ENCODE peak calls at places on chromosomes 4 and X, in seven cellular contexts. D is hepatocyte, V is testis, Y is adrenal gland, E is left ventricle myocardium inferior, F is upper lobe of left lung, B is cardiac muscle cell. G is an unnamed sample.
A peak's percentile ranks its signal among the peaks of the same experiment; 100 is the strongest.

GRCh38 chr4:88868510-88868909 is 170.9 kb upstream of the NAP1L5 start:
- DNase-seq in D (no peak), V (no peak), Y (no peak), E (no peak), F (no peak), B (no peak), G (no peak)

GRCh38 chr4:6891436-6892170 is 18.0 kb upstream of the TBC1D14 start:
- DNase-seq in D (no peak), V (no peak), Y (no peak), E (no peak), F (no peak), B (peak; percentile 11), G (no peak)

GRCh38 chr4:54840992-54841768 is 183.4 kb downstream of the KIT start:
- DNase-seq in D (peak; percentile 44), V (peak; percentile 16), Y (no peak), E (no peak), F (no peak), B (peak; percentile 29), G (no peak)

GRCh38 chrX:106177106-106177981 is 9.2 kb downstream of the PWWP3B start:
- DNase-seq in D (peak; percentile 67), V (peak; percentile 80), Y (peak; percentile 35), E (peak; percentile 64), F (no peak), B (peak; percentile 87), G (no peak)

GRCh38 chr4:24174622-24175021 is 284.8 kb upstream of the PPARGC1A start:
- DNase-seq in D (peak; percentile 24), V (no peak), Y (no peak), E (no peak), F (no peak), B (no peak), G (no peak)

GRCh38 chr4:142408003-142408441 is 438.1 kb downstream of the INPP4B start:
- DNase-seq in D (no peak), V (no peak), Y (no peak), E (no peak), F (no peak), B (peak; percentile 58), G (no peak)

GRCh38 chr4:2186133-2186864 is 55.6 kb downstream of the HAUS3 start:
- DNase-seq in D (peak; percentile 66), V (no peak), Y (no peak), E (no peak), F (peak; percentile 41), B (peak; percentile 63), G (peak; percentile 65)

GRCh38 chr4:165379662-165380061 is 854 bp downstream of the CPE start:
- DNase-seq in D (peak; percentile 46), V (peak; percentile 84), Y (no peak), E (peak; percentile 16), F (no peak), B (peak; percentile 44), G (peak; percentile 52)

GRCh38 chr4:86822136-86822535 is 27.0 kb downstream of the SLC10A6 start:
- DNase-seq in D (no peak), V (no peak), Y (no peak), E (no peak), F (no peak), B (no peak), G (no peak)

GRCh38 chr4:107906458-107907100 is 24.8 kb upstream of the CYP2U1 start:
- DNase-seq in D (no peak), V (no peak), Y (no peak), E (no peak), F (no peak), B (no peak), G (no peak)

GRCh38 chr4:98055800-98056501 is 87.3 kb downstream of the STPG2 start:
- DNase-seq in D (no peak), V (no peak), Y (no peak), E (no peak), F (no peak), B (no peak), G (no peak)

GRCh38 chr4:38873290-38873949 is 5.8 kb downstream of the FAM114A1 start:
- DNase-seq in D (no peak), V (no peak), Y (no peak), E (no peak), F (no peak), B (no peak), G (no peak)

GRCh38 chr4:8594097-8595038 is 1.8 kb downstream of the CPZ start:
- DNase-seq in D (peak; percentile 86), V (peak; percentile 78), Y (peak; percentile 70), E (no peak), F (peak; percentile 39), B (peak; percentile 80), G (peak; percentile 79)

GRCh38 chr4:15778191-15778741 is at the start of gene CD38:
- DNase-seq in D (peak; percentile 16), V (no peak), Y (no peak), E (peak; percentile 28), F (peak; percentile 48), B (peak; percentile 20), G (no peak)

GRCh38 chr4:15779336-15779735 is 1.2 kb downstream of the CD38 start:
- DNase-seq in D (peak; percentile 55), V (peak; percentile 65), Y (peak; percentile 28), E (peak; percentile 53), F (peak; percentile 81), B (peak; percentile 87), G (no peak)

GRCh38 chr4:15777697-15778096 is 431 bp upstream of the CD38 start:
- DNase-seq in D (no peak), V (no peak), Y (no peak), E (no peak), F (no peak), B (no peak), G (no peak)

GRCh38 chr4:15778742-15779231 is 659 bp downstream of the CD38 start:
- DNase-seq in D (peak; percentile 18), V (no peak), Y (no peak), E (peak; percentile 39), F (peak; percentile 76), B (peak; percentile 32), G (no peak)

DNA sequence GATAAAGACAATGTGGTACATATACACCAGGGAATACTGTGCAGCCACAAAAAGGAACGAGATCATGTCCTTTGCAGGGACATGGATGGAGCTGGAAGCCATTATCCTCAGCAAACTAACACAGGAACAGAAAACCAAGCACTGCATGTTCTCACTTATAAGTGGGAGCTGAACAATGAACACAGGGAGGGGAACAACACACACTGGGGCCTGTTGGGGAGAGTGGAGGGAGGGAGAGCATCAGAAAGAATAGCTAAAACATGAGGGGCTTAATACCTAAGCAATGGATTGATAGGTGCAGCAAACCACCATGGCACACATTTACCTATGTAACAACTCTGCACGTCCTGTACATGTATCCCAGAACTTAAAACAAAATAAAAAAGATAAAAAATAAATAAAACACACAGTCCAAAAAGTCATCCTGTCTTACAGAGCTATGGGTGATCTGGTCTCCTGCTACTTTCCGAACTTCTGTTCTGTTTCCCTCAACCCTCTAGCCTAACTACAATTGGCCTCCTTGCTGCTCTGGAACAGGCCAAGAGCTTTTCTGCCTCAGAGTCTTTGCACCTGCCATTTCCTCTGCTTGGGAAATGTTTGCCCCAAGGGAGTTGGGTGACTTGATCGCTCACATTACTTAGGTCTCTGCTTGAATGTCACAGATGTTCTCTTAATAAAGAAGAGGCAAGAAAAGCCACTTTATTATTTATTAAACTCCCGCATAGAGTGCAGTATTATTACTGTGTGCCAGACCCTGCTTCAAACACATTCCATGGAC is 1.1 kb upstream of the CD38 start:
- DNase-seq in D (no peak), V (no peak), Y (no peak), E (no peak), F (no peak), B (no peak), G (no peak)
- TF ChIP-seq CTCF in D (no peak), V (no peak), Y (no peak), E (no peak), F (no peak), B (no peak), G (no peak)

DNA sequence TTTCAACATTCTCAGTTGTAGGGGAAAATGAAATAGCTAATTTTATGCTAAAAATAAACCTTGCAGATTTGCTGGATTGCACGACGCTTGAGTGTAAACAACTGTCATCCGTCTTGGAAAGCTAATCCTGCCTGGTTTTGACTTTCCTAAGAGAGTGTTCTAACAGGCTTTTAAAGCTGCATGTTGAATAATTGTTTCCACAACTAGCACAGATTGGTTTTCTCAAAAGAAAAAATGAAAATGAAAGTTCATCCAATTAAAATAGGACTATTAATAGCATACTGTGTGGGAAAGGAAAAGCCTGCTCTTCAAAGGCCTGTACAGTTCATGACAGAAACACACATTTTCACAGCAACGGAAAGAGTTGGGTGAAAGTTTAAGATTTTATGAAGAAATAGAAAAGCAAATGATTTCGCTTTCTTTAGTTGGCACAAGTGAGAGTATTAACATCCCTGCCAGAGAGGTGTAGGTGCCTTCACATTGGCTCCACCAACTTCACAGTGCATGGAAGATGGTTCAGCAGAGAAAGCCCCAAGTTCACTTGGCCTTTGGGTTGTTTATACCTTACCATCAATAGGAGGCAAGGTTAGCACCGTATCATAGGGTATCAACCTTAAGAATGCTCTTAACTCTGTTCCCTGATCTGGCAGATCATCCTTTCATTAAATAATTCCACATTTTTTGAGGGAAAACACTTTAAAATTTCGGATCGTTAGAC is 140.0 kb upstream of the GUCY1A1 start:
- DNase-seq in D (peak; percentile 38), V (no peak), Y (no peak), E (no peak), F (no peak), B (peak; percentile 36), G (no peak)
- H3K27ac ChIP-seq in D (peak overlapping the region; percentile 54), V (peak overlapping the region; percentile 57), Y (no peak overlapping the region), E (peak overlapping the region; percentile 84), F (no peak overlapping the region), B (no peak overlapping the region), G (no peak overlapping the region)

GRCh38 chrX:129781134-129782014 is 1.6 kb downstream of the SASH3 start:
- DNase-seq in D (no peak), V (peak; percentile 19), Y (peak; percentile 48), E (no peak), F (peak; percentile 73), B (no peak), G (no peak)

GRCh38 chrX:129780441-129781105 is 824 bp downstream of the SASH3 start:
- DNase-seq in D (no peak), V (no peak), Y (no peak), E (no peak), F (no peak), B (no peak), G (no peak)

GRCh38 chrX:129783176-129783776 is 3.5 kb downstream of the SASH3 start:
- DNase-seq in D (no peak), V (no peak), Y (no peak), E (no peak), F (no peak), B (no peak), G (no peak)

GRCh38 chrX:129782015-129782495 is 2.3 kb downstream of the SASH3 start:
- DNase-seq in D (no peak), V (no peak), Y (no peak), E (no peak), F (no peak), B (no peak), G (no peak)

GRCh38 chrX:129782706-129783105 is 3.0 kb downstream of the SASH3 start:
- DNase-seq in D (no peak), V (no peak), Y (no peak), E (no peak), F (no peak), B (no peak), G (no peak)
- H3K4me3 ChIP-seq in D (no peak overlapping the region), V (no peak overlapping the region), Y (no peak overlapping the region), E (no peak overlapping the region), F (no peak overlapping the region), B (no peak overlapping the region), G (no peak overlapping the region)

DNA sequence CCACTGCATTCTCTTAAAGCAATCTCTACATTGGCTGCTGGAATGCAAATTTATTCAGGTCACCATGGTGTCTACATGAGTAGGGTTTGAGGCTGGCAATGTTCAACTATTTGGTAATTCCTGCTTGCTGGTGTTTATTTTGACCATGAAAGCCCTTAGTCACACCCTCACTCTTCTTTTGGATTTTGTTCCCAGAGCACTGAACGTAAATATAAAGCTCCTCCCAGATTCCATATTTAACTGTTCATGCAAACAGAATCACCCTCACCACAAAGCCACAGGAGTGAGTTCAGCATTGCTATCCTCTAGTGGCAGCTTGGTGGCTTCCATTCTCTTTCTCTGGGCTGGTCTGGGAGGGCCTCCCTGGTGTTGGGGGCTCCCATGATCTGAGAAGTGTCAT is 82.8 kb downstream of the LNX1 start:
- DNase-seq in D (no peak), V (no peak), Y (no peak), E (no peak), F (no peak), B (peak; percentile 84), G (no peak)
- TF ChIP-seq CTCF in D (no peak), V (no peak), Y (no peak), E (no peak), F (no peak), B (peak; percentile 15), G (no peak)